ENCODE peak calls at places on chromosome 7, in five cellular contexts. One of them, this sample, is unnamed.

GRCh38 chr7:65371468-65371867 is 2.2 kb upstream of the ZNF92 start:
- DNase-seq in BE2C: no peak
- DNase-seq in GM23338: no peak
- DNase-seq in CD8-positive, alpha-beta T cell: no peak
- DNase-seq in transverse colon: no peak
- DNase-seq in this sample: no peak

GRCh38 chr7:17009007-17009719 is 127.4 kb upstream of the AGR3 start:
- DNase-seq in transverse colon: no peak
- DNase-seq in BE2C: no peak
- DNase-seq in GM23338: peak; percentile 57
- DNase-seq in CD8-positive, alpha-beta T cell: no peak
- DNase-seq in this sample: peak; percentile 76

GRCh38 chr7:155753446-155753965 is 58.8 kb downstream of the SHH start:
- DNase-seq in GM23338: no peak
- DNase-seq in CD8-positive, alpha-beta T cell: no peak
- DNase-seq in BE2C: no peak
- DNase-seq in transverse colon: no peak
- DNase-seq in this sample: no peak

GRCh38 chr7:23191022-23191421 is 9.2 kb downstream of the NUP42 start:
- DNase-seq in transverse colon: no peak
- DNase-seq in CD8-positive, alpha-beta T cell: no peak
- DNase-seq in BE2C: peak; percentile 78
- DNase-seq in GM23338: no peak
- DNase-seq in this sample: no peak

GRCh38 chr7:98286093-98286525 is 4.6 kb downstream of the BRI3 start:
- DNase-seq in CD8-positive, alpha-beta T cell: no peak
- DNase-seq in transverse colon: peak; percentile 53
- DNase-seq in BE2C: no peak
- DNase-seq in GM23338: no peak
- DNase-seq in this sample: peak; percentile 42

GRCh38 chr7:21412953-21413352 is 14.9 kb upstream of the SP4 start:
- DNase-seq in transverse colon: no peak
- DNase-seq in GM23338: no peak
- DNase-seq in CD8-positive, alpha-beta T cell: no peak
- DNase-seq in BE2C: no peak
- DNase-seq in this sample: no peak

GRCh38 chr7:135597926-135598305 is 40.2 kb downstream of the NUP205 start:
- DNase-seq in GM23338: no peak
- DNase-seq in transverse colon: no peak
- DNase-seq in BE2C: no peak
- DNase-seq in CD8-positive, alpha-beta T cell: no peak
- DNase-seq in this sample: peak; percentile 9

GRCh38 chr7:36995776-36996175 is 271.5 kb upstream of the AOAH start:
- DNase-seq in GM23338: no peak
- DNase-seq in BE2C: no peak
- DNase-seq in CD8-positive, alpha-beta T cell: no peak
- DNase-seq in transverse colon: no peak
- DNase-seq in this sample: no peak

GRCh38 chr7:98496618-98497017 is 95.7 kb upstream of the BAIAP2L1 start:
- DNase-seq in transverse colon: no peak
- DNase-seq in GM23338: no peak
- DNase-seq in BE2C: no peak
- DNase-seq in CD8-positive, alpha-beta T cell: no peak
- DNase-seq in this sample: no peak

GRCh38 chr7:46383605-46384004 is 462.5 kb upstream of the IGFBP3 start:
- DNase-seq in transverse colon: no peak
- DNase-seq in GM23338: no peak
- DNase-seq in CD8-positive, alpha-beta T cell: no peak
- DNase-seq in BE2C: no peak
- DNase-seq in this sample: peak; percentile 84

GRCh38 chr7:144668503-144668902 is 167.3 kb downstream of the TPK1 start:
- DNase-seq in transverse colon: no peak
- DNase-seq in GM23338: peak; percentile 45
- DNase-seq in CD8-positive, alpha-beta T cell: no peak
- DNase-seq in BE2C: no peak
- DNase-seq in this sample: no peak

GRCh38 chr7:140640727-140641531 is at the start of gene DENND2A:
- DNase-seq in transverse colon: peak; percentile 57
- DNase-seq in GM23338: peak; percentile 90
- DNase-seq in BE2C: peak; percentile 85
- DNase-seq in CD8-positive, alpha-beta T cell: no peak
- DNase-seq in this sample: peak; percentile 76

GRCh38 chr7:32360127-32360526 is 130.1 kb downstream of the LSM5 start:
- DNase-seq in CD8-positive, alpha-beta T cell: no peak
- DNase-seq in GM23338: no peak
- DNase-seq in BE2C: no peak
- DNase-seq in transverse colon: no peak
- DNase-seq in this sample: no peak

DNA sequence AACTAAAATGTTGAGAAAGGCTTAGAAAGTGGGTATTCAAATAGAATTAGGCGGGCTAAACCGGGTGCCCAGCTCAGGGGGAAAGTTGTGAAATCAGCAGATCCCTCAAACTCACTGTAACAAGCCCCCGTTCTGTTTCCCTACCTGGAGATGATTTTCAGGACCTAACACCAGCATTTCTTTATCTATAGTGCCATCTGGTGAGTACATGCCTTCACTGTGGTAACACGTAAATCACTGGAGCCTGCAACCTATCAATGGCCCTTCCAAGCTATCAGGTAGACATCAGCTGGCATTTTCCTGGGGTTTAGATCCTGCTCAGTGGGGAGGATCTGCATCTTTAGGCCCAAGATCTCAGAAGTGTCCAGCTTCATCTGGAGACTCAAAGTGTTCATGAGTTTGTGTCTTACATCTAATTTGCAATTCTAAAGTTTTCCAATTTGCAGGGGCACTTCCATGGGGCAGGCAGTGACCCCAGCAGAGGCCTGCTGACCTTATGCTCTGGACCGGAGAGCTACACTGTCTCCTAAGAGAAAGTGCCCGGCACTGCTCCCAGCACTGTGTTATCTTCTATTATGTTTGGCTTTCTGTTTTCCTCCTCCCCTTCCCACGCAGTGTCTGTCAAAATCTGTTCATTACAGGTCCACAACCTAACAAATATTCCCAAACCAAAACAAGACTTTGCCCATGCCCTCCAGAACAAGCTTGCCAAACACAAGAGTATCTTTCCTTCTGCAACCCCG is 132.5 kb downstream of the LSM5 start:
- DNase-seq in BE2C: no peak
- DNase-seq in CD8-positive, alpha-beta T cell: no peak
- DNase-seq in GM23338: peak; percentile 69
- DNase-seq in transverse colon: no peak
- DNase-seq in this sample: peak; percentile 9
- TF ChIP-seq CTCF in BE2C: no peak
- TF ChIP-seq CTCF in CD8-positive, alpha-beta T cell: no peak
- TF ChIP-seq CTCF in GM23338: peak; percentile 60
- TF ChIP-seq CTCF in transverse colon: no peak
- TF ChIP-seq CTCF in this sample: no peak

GRCh38 chr7:104548861-104549260 is 220.5 kb downstream of the LHFPL3 start:
- DNase-seq in GM23338: peak; percentile 50
- DNase-seq in CD8-positive, alpha-beta T cell: no peak
- DNase-seq in BE2C: no peak
- DNase-seq in transverse colon: no peak
- DNase-seq in this sample: no peak
- TF ChIP-seq CTCF in GM23338: peak; percentile 52
- TF ChIP-seq CTCF in CD8-positive, alpha-beta T cell: no peak
- TF ChIP-seq CTCF in BE2C: peak; percentile 44
- TF ChIP-seq CTCF in transverse colon: no peak
- TF ChIP-seq CTCF in this sample: no peak

DNA sequence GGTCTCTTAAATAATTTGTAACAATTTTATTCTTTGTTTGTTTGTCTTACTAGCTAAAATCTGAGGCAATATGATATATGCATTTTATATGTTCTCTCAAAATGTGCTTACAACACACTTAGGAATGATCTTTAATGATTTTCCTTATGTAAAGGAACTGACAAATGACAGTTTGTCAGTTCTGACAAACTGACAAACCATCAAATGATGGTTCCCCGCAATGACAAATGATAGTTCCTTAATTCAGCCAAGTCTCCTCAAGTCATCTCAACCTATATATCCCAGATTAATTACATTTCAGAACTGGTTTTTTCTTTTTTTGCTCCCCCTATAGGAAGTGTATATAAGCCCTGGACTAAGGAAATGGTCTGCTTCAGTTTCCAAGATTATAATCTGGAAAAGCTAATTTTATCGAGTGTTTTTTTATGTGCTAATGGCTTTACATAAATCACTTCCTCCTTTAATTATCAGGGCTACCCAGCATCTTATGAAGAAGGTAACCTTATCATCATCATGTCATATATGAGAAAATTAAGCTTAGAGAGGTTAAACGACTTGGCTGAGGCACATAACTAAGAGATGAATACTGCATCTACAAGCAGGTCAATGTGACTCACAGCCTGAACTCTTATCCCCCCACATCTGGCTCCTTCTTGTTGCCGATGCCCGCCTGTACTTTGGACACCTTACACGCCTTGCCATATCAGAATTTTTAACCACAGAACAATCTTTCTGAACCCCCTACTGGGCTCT is 75.1 kb downstream of the RELN start:
- DNase-seq in CD8-positive, alpha-beta T cell: no peak
- DNase-seq in transverse colon: no peak
- DNase-seq in BE2C: no peak
- DNase-seq in GM23338: no peak
- DNase-seq in this sample: peak; percentile 3
- TF ChIP-seq CTCF in CD8-positive, alpha-beta T cell: no peak
- TF ChIP-seq CTCF in transverse colon: no peak
- TF ChIP-seq CTCF in BE2C: peak; percentile 19
- TF ChIP-seq CTCF in GM23338: peak; percentile 14
- TF ChIP-seq CTCF in this sample: no peak

DNA sequence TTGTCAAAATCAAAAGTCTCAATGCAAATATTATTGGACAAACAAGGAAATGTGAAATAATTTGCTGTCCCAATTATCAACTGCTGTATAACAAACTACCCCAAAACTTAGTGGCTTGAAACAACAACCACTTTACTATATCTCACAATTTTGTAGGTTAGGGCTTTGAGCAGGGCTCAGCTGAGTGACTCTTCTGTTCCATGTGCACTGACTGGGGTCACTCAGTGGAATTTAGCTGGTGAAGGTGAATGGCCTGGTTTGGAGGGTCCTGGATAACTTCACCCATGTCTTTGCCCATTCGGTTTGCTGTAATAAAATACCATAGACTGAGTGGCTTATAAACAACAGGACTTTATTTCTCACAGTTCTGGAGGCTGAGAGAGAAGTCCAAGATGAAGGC is 3.7 kb upstream of the GSDME start:
- DNase-seq in CD8-positive, alpha-beta T cell: no peak
- DNase-seq in BE2C: no peak
- DNase-seq in GM23338: no peak
- DNase-seq in transverse colon: no peak
- DNase-seq in this sample: no peak
- TF ChIP-seq CTCF in CD8-positive, alpha-beta T cell: no peak
- TF ChIP-seq CTCF in BE2C: no peak
- TF ChIP-seq CTCF in GM23338: no peak
- TF ChIP-seq CTCF in transverse colon: no peak
- TF ChIP-seq CTCF in this sample: no peak

GRCh38 chr7:107035446-107035845 is 9.1 kb upstream of the PRKAR2B start:
- DNase-seq in transverse colon: no peak
- DNase-seq in BE2C: peak; percentile 18
- DNase-seq in CD8-positive, alpha-beta T cell: no peak
- DNase-seq in GM23338: no peak
- DNase-seq in this sample: peak; percentile 88
- TF ChIP-seq CTCF in transverse colon: no peak
- TF ChIP-seq CTCF in BE2C: no peak
- TF ChIP-seq CTCF in CD8-positive, alpha-beta T cell: no peak
- TF ChIP-seq CTCF in GM23338: no peak
- TF ChIP-seq CTCF in this sample: no peak

DNA sequence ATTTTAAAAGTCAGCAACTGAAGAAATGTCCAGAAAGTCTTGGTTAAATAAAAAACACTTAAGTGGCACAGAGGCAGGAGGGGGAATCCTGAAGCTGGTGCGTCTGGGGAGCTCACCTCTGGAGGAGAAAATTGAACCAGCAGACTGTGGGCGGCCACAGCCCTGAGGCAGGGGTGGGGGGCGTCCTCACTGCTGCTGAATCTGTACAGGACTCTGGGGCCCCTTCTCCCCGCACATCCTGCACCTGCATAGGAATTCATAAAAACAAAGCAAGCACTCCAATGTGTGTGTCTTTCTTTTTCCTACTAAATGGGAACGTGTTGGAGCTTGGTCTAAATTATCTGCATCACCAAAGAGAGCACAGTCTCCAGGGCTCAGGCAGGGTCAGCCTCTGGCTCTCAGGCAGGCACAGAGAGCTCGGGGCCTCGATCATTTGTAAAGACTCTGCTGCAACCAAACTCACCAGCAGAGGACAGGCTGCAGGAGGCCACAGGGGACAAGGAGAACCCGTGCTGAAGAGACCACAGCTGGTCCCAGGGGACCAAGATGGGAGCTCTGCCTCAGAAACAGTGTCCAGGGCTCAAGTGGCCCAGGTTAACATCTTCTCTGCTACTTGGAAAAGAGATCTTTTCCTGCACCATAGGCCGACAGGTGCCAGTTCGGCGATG is 543.3 kb downstream of the PTPRN2 start:
- DNase-seq in GM23338: no peak
- DNase-seq in BE2C: no peak
- DNase-seq in transverse colon: no peak
- DNase-seq in CD8-positive, alpha-beta T cell: no peak
- DNase-seq in this sample: no peak
- TF ChIP-seq CTCF in GM23338: no peak
- TF ChIP-seq CTCF in BE2C: no peak
- TF ChIP-seq CTCF in transverse colon: no peak
- TF ChIP-seq CTCF in CD8-positive, alpha-beta T cell: no peak
- TF ChIP-seq CTCF in this sample: no peak

This sample was measured in choroid plexus epithelial cell.